ENCODE peak calls at places on chromosomes 3 and 15, in seven cellular contexts. H, X, Z, Q, A, J and P are unnamed samples.

GRCh38 chr3:4196748-4197147 is 106.4 kb upstream of the SETMAR start:
- DNase-seq in H (no peak), X (no peak), Z (no peak), Q (no peak), A (no peak), J (no peak), P (no peak)

GRCh38 chr15:73955851-73956250 is 29.6 kb downstream of the LOXL1 start:
- DNase-seq in H (no peak), X (no peak), Z (no peak), Q (no peak), A (no peak), J (no peak), P (no peak)

GRCh38 chr3:136194409-136195257 is 1.5 kb downstream of the MSL2 start:
- DNase-seq in H (no peak), X (peak), Z (peak), Q (no peak), A (peak), J (peak), P (peak)

GRCh38 chr3:49092948-49093852 is 671 bp downstream of the QRICH1 start:
- DNase-seq in H (peak), X (peak), Z (peak), Q (peak), A (peak), J (peak), P (peak)

GRCh38 chr3:72625616-72626337 is 222.5 kb downstream of the SHQ1 start:
- DNase-seq in H (no peak), X (no peak), Z (no peak), Q (no peak), A (no peak), J (no peak), P (no peak)

GRCh38 chr3:100891827-100892226 is 101.4 kb downstream of the ABI3BP start:
- DNase-seq in H (no peak), X (no peak), Z (no peak), Q (no peak), A (no peak), J (no peak), P (no peak)

GRCh38 chr3:160130950-160131349 is 94.3 kb upstream of the C3orf80 start:
- DNase-seq in H (no peak), X (no peak), Z (no peak), Q (no peak), A (no peak), J (no peak), P (no peak)

GRCh38 chr3:185280572-185281365 is 26.9 kb upstream of the EHHADH start:
- DNase-seq in H (peak), X (no peak), Z (no peak), Q (no peak), A (no peak), J (no peak), P (peak)

GRCh38 chr3:156619376-156619775 is 55.0 kb upstream of the TIPARP start:
- DNase-seq in H (no peak), X (no peak), Z (no peak), Q (no peak), A (no peak), J (no peak), P (no peak)

GRCh38 chr15:82709081-82709420 is 624 bp downstream of the AP3B2 start:
- DNase-seq in H (no peak), X (peak), Z (no peak), Q (no peak), A (no peak), J (no peak), P (no peak)

GRCh38 chr3:127991251-127991650 is 61.0 kb upstream of the SEC61A1 start:
- DNase-seq in H (no peak), X (no peak), Z (no peak), Q (no peak), A (no peak), J (no peak), P (no peak)